ENCODE peak calls at places on chromosomes 12 and 14, in ten cellular contexts. F is heart left ventricle, B is iPS DF 6.9, R is endothelial cell of umbilical vein, L is lung, H is HCT116, G is trophoblast cell, O is H1, A is tibial nerve, C is gastrocnemius medialis. Q is an unnamed sample.

GRCh38 chr14:93105362-93105761 is 10.4 kb downstream of the ITPK1 start:
- DNase-seq in F (no peak), B (no peak), R (no peak), L (peak; percentile 53), H (no peak), G (peak; percentile 74), O (no peak), A (no peak), C (peak; percentile 31), Q (peak; percentile 52)

GRCh38 chr14:94345344-94346072 is 22.4 kb upstream of the SERPINA6 start:
- DNase-seq in F (no peak), B (no peak), R (no peak), L (no peak), H (peak; percentile 76), G (peak; percentile 72), O (no peak), A (no peak), C (no peak), Q (peak; percentile 74)

GRCh38 chr12:62656576-62657362 is 190.1 kb downstream of the MON2 start:
- DNase-seq in F (no peak), B (no peak), R (no peak), L (no peak), H (no peak), G (no peak), O (no peak), A (no peak), C (no peak), Q (no peak)

GRCh38 chr12:76277480-76277879 is 70.7 kb downstream of the BBS10 start:
- DNase-seq in F (no peak), B (no peak), R (peak; percentile 54), L (no peak), H (no peak), G (peak; percentile 10), O (no peak), A (no peak), C (no peak), Q (peak; percentile 42)

GRCh38 chr12:39878753-39879152 is 227.1 kb downstream of the SLC2A13 start:
- DNase-seq in F (no peak), B (no peak), R (no peak), L (no peak), H (no peak), G (no peak), O (no peak), A (no peak), C (no peak), Q (no peak)

GRCh38 chr12:70290126-70290525 is 46.9 kb downstream of the CNOT2 start:
- DNase-seq in F (no peak), B (no peak), R (peak; percentile 61), L (no peak), H (no peak), G (no peak), O (no peak), A (no peak), C (no peak), Q (no peak)

GRCh38 chr14:60514378-60515243 is 5.7 kb downstream of the SIX6 start:
- DNase-seq in F (no peak), B (no peak), R (no peak), L (no peak), H (no peak), G (peak; percentile 6), O (peak; percentile 83), A (no peak), C (peak; percentile 35), Q (peak; percentile 19)

GRCh38 chr12:3280967-3281366 is 203.8 kb downstream of the TSPAN9 start:
- DNase-seq in F (no peak), B (no peak), R (no peak), L (no peak), H (no peak), G (no peak), O (no peak), A (no peak), C (no peak), Q (no peak)

GRCh38 chr14:25041484-25041883 is 8.5 kb downstream of the STXBP6 start:
- DNase-seq in F (no peak), B (no peak), R (no peak), L (no peak), H (no peak), G (no peak), O (no peak), A (no peak), C (no peak), Q (no peak)

GRCh38 chr14:25039933-25040332 is 10.0 kb downstream of the STXBP6 start:
- DNase-seq in F (no peak), B (no peak), R (no peak), L (no peak), H (no peak), G (no peak), O (no peak), A (no peak), C (no peak), Q (no peak)

GRCh38 chr14:25044299-25044698 is 5.6 kb downstream of the STXBP6 start:
- DNase-seq in F (no peak), B (no peak), R (no peak), L (no peak), H (no peak), G (no peak), O (no peak), A (no peak), C (no peak), Q (no peak)

GRCh38 chr14:25042362-25043299 is 7.3 kb downstream of the STXBP6 start:
- DNase-seq in F (peak; percentile 35), B (no peak), R (peak; percentile 8), L (no peak), H (no peak), G (no peak), O (no peak), A (no peak), C (no peak), Q (no peak)

GRCh38 chr14:25041898-25042297 is 8.0 kb downstream of the STXBP6 start:
- DNase-seq in F (no peak), B (no peak), R (no peak), L (no peak), H (no peak), G (no peak), O (no peak), A (no peak), C (no peak), Q (no peak)
- H3K4me3 ChIP-seq in F (no peak overlapping the region), B (no peak overlapping the region), R (no peak overlapping the region), L (no peak overlapping the region), H (no peak overlapping the region), G (no peak overlapping the region), O (no peak overlapping the region), A (no peak overlapping the region), C (no peak overlapping the region), Q (no peak overlapping the region)

DNA sequence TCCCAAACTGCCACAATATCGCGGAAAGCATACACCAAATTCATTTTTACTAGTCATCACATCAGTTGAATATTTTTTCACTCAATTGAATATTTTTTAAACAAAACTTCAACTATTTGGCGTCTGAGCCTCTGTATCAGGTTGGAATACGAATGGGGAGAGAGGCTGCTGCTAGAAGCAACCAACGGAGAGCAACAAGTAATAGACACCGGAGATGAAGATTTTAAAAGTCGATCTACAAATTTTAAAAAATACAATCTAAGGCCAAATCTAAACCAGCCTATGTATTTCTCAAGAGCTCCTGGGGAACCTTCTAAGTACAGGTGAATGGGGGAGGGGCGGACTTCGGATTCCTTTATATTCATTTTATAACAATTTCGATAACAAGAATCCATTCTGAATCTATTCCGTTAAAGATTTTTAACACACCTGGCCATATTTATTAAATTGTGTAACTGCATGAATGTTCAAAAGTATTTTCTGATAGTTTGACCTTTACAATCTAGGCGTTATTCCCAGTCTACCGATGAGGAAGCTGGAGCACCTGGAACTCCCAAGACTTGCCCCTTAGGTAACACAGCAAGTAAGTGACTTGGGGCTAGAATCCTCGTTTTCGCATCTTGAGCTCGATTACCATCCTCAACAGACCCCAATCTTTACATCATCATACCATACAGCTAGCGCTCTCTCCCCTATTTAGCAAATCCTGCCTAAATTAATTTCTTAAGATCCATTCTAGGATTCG is 1.2 kb downstream of the GNPNAT1 start:
- DNase-seq in F (no peak), B (no peak), R (peak; percentile 35), L (no peak), H (no peak), G (peak; percentile 34), O (no peak), A (no peak), C (no peak), Q (no peak)
- H3K9me3 ChIP-seq in F (no peaks in the 10 kb centered on the region), B (no peaks in the 10 kb centered on the region), R (no peaks in the 10 kb centered on the region), L (no peaks in the 10 kb centered on the region), H (no peaks in the 10 kb centered on the region), G (no peaks in the 10 kb centered on the region), O (no peaks in the 10 kb centered on the region), A (no peaks in the 10 kb centered on the region), C (no peaks in the 10 kb centered on the region), Q (no peaks in the 10 kb centered on the region)

GRCh38 chr12:103944964-103945363 is 14.8 kb downstream of the HSP90B1 start:
- DNase-seq in F (no peak), B (no peak), R (no peak), L (no peak), H (no peak), G (no peak), O (no peak), A (no peak), C (no peak), Q (no peak)
- H3K36me3 ChIP-seq in F (no peaks in the 10 kb centered on the region), B (peaks cover 29% of the 10 kb centered on the region), R (peaks cover 60% of the 10 kb centered on the region), L (peaks cover 23% of the 10 kb centered on the region), H (peaks cover 82% of the 10 kb centered on the region), G (peaks cover 55% of the 10 kb centered on the region), O (peaks cover 66% of the 10 kb centered on the region), A (peaks cover 46% of the 10 kb centered on the region), C (peaks cover 6% of the 10 kb centered on the region), Q (peaks cover 100% of the 10 kb centered on the region)

GRCh38 chr12:53664191-53664590 is 11.7 kb downstream of the ATP5MC2 start:
- DNase-seq in F (no peak), B (no peak), R (no peak), L (no peak), H (no peak), G (no peak), O (no peak), A (no peak), C (no peak), Q (no peak)

GRCh38 chr12:53659011-53659551 is 16.8 kb downstream of the ATP5MC2 start:
- DNase-seq in F (peak; percentile 61), B (no peak), R (peak; percentile 90), L (peak; percentile 53), H (peak; percentile 45), G (no peak), O (no peak), A (peak; percentile 35), C (peak; percentile 41), Q (peak; percentile 75)

GRCh38 chr12:53659609-53660008 is 16.3 kb downstream of the ATP5MC2 start:
- DNase-seq in F (no peak), B (no peak), R (no peak), L (no peak), H (no peak), G (no peak), O (no peak), A (no peak), C (no peak), Q (no peak)

GRCh38 chr12:53657041-53657440 is 18.8 kb downstream of the ATP5MC2 start:
- DNase-seq in F (no peak), B (no peak), R (no peak), L (no peak), H (no peak), G (no peak), O (no peak), A (no peak), C (no peak), Q (no peak)

DNA sequence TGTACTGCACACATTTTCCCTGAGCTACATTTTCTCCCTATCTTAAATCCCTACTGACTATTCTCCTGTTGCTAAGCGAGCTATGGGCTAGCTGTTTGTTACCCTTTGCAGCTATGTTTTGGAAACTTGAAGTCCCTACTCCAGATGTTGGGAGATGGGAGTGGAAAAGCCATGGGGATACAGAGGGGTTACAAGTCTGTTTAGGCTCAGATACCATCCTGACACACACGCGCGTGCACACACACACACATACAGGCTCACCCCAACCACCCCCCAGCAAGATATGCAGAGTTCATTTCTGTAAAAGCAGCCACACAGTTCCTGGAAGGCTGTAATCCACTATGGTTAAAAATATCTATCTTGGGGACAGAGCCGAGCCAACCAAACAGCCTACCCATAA is 15.8 kb downstream of the ATP5MC2 start:
- DNase-seq in F (peak; percentile 57), B (no peak), R (peak; percentile 34), L (no peak), H (no peak), G (no peak), O (no peak), A (no peak), C (no peak), Q (no peak)
- H3K4me3 ChIP-seq in F (peak overlapping the region; percentile 19), B (no peak overlapping the region), R (no peak overlapping the region), L (no peak overlapping the region), H (no peak overlapping the region), G (no peak overlapping the region), O (no peak overlapping the region), A (no peak overlapping the region), C (peak overlapping the region; percentile 33), Q (no peak overlapping the region)

Q was measured in MG63.